ENCODE peak calls at places on chromosome 19, in eight cellular contexts. E is cardiac fibroblast, T is fibroblast of the aortic adventitia, D is tibial artery, C is heart right ventricle, N is lower leg skin, R is heart left ventricle, P is neural crest cell. K is an unnamed sample.

GRCh38 chr19:383922-384800 is 24.8 kb downstream of the C2CD4C start:
- DNase-seq in R (no peak), N (no peak), T (peak; percentile 5), P (peak; percentile 51), E (no peak), D (no peak), C (peak; percentile 45), K (peak; percentile 65)

GRCh38 chr19:44648536-44649370 is 5.0 kb downstream of the PVR start:
- DNase-seq in R (peak; percentile 76), E (peak; percentile 86), P (no peak), T (peak; percentile 80), D (no peak), N (no peak), C (no peak), K (no peak)

GRCh38 chr19:19553670-19554069 is 15.6 kb downstream of the CILP2 start:
- DNase-seq in C (no peak), E (no peak), P (no peak), T (no peak), R (no peak), D (no peak), N (no peak), K (no peak)

GRCh38 chr19:55667958-55668357 is 7.1 kb upstream of the EPN1 start:
- DNase-seq in C (no peak), R (no peak), T (no peak), P (no peak), D (no peak), N (no peak), E (no peak), K (no peak)

GRCh38 chr19:55325172-55325571 is at the start of gene TMEM150B:
- DNase-seq in P (no peak), R (no peak), N (no peak), D (no peak), T (no peak), E (no peak), C (no peak), K (no peak)

GRCh38 chr19:30020189-30020588 is 78.2 kb downstream of the URI1 start:
- DNase-seq in N (no peak), C (no peak), P (no peak), E (no peak), D (no peak), R (no peak), T (no peak), K (no peak)

GRCh38 chr19:1807695-1808394 is 4.2 kb downstream of the ATP8B3 start:
- DNase-seq in D (no peak), C (no peak), E (no peak), T (no peak), R (no peak), P (no peak), N (no peak), K (no peak)

GRCh38 chr19:29942404-29943261 is 594 bp downstream of the URI1 start:
- DNase-seq in N (no peak), T (peak; percentile 11), P (peak; percentile 46), R (peak; percentile 67), E (peak; percentile 40), D (peak; percentile 53), C (peak; percentile 72), K (peak; percentile 67)

GRCh38 chr19:46404039-46404883 is 9.1 kb downstream of the CCDC8 start:
- DNase-seq in R (peak; percentile 74), E (no peak), C (peak; percentile 48), P (peak; percentile 52), T (peak; percentile 59), N (no peak), D (peak; percentile 59), K (peak; percentile 73)

GRCh38 chr19:27746691-27747380 is 1466.1 kb downstream of the UQCRFS1 start:
- DNase-seq in P (peak; percentile 5), D (peak; percentile 19), C (peak; percentile 56), E (peak; percentile 5), T (peak; percentile 3), R (peak; percentile 64), N (peak; percentile 9), K (peak; percentile 30)

GRCh38 chr19:56092685-56093631 is 28.1 kb downstream of the ZNF787 start:
- DNase-seq in E (no peak), R (peak; percentile 6), C (no peak), N (no peak), D (no peak), P (no peak), T (no peak), K (no peak)

GRCh38 chr19:6061420-6062130 is 48.7 kb downstream of the RFX2 start:
- DNase-seq in C (no peak), D (peak; percentile 81), P (no peak), T (no peak), R (no peak), N (peak; percentile 52), E (no peak), K (no peak)

GRCh38 chr19:35828694-35829301 is 16.2 kb upstream of the PRODH2 start:
- DNase-seq in E (peak; percentile 66), C (peak; percentile 65), R (peak; percentile 77), N (peak; percentile 27), D (peak; percentile 51), P (peak; percentile 80), T (peak; percentile 78), K (peak; percentile 94)

GRCh38 chr19:34269968-34270621 is 15.7 kb downstream of the GARRE1 start:
- DNase-seq in C (peak; percentile 57), E (peak; percentile 90), N (peak; percentile 45), D (peak; percentile 61), T (peak; percentile 71), R (peak; percentile 64), P (no peak), K (peak; percentile 5)

GRCh38 chr19:51187395-51188226 is 37.3 kb upstream of the CD33 start:
- DNase-seq in E (no peak), P (no peak), T (no peak), N (no peak), C (no peak), D (no peak), R (no peak), K (no peak)

GRCh38 chr19:51185868-51186215 is 39.0 kb upstream of the CD33 start:
- DNase-seq in T (no peak), R (no peak), E (no peak), P (no peak), D (no peak), N (no peak), C (no peak), K (no peak)

GRCh38 chr19:51185069-51185867 is 39.6 kb upstream of the CD33 start:
- DNase-seq in N (no peak), R (no peak), C (no peak), P (no peak), D (no peak), E (no peak), T (no peak), K (no peak)

GRCh38 chr19:51186323-51186722 is 38.6 kb upstream of the CD33 start:
- DNase-seq in P (no peak), T (no peak), D (no peak), C (no peak), R (no peak), E (no peak), N (no peak), K (no peak)

GRCh38 chr19:51188227-51188559 is 36.7 kb upstream of the CD33 start:
- DNase-seq in N (no peak), E (no peak), T (no peak), P (no peak), D (no peak), C (no peak), R (no peak), K (no peak)
- TF ChIP-seq CTCF in N (no peak), E (no peak), T (no peak), P (no peak), D (no peak), C (no peak), R (no peak), K (no peak)

DNA sequence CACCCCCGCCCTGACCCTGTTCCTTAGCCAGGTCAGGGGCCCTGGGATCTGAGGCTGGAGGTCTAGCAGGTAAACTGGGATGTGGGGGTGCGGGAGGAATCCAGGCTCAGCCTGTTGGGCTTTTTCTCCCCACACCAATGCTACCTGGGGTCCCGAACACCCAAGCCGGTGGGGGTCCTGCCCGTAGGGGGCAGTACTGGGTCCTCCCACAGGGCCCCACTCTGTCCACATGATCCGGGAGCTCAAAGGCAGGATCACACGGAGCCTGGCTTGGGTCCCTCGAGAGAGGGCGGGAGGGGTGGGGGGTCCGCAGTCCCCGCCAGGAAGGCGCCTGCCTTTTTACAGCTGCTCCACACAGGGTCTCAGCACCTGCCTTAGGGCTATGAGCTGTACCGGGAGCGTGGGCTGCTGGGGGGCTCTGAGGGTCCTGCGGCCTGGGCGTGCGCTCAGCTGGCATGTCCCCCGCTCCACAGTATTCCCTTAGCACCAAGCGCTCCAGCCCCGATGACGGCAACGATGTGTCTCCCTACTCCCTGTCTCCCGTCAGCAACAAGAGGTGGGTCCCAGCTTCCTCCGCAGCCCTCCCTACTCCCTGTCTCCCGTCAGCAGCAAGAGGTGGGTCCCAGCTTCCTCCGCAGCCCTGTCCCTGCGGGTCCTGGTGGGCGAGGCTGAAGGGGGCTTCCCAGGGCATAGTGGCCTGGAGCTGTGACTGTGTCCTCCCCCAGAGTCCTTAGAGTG is 12.3 kb upstream of the TEKTIP1 start:
- DNase-seq in C (no peak), E (no peak), R (no peak), P (no peak), D (no peak), T (no peak), N (no peak), K (no peak)
- TF ChIP-seq CTCF in C (no peak), E (peak; percentile 18), R (no peak), P (peak; percentile 39), D (no peak), T (peak; percentile 19), N (no peak), K (peak; percentile 13)

GRCh38 chr19:39262496-39262895 is 5.7 kb upstream of the IFNL2 start:
- DNase-seq in T (no peak), N (no peak), P (no peak), R (no peak), D (no peak), E (no peak), C (no peak), K (no peak)

GRCh38 chr19:39265321-39265916 is 2.8 kb upstream of the IFNL2 start:
- DNase-seq in E (no peak), D (no peak), T (no peak), R (no peak), C (no peak), N (no peak), P (no peak), K (peak; percentile 30)

GRCh38 chr19:39261704-39262103 is 6.5 kb upstream of the IFNL2 start:
- DNase-seq in T (no peak), E (no peak), R (no peak), D (no peak), C (no peak), P (no peak), N (no peak), K (no peak)

GRCh38 chr19:39264306-39265290 is 3.6 kb upstream of the IFNL2 start:
- DNase-seq in E (no peak), P (peak; percentile 28), T (no peak), N (no peak), C (no peak), D (no peak), R (no peak), K (peak; percentile 62)

GRCh38 chr19:39263912-39264305 is 4.3 kb upstream of the IFNL2 start:
- DNase-seq in P (no peak), D (no peak), N (no peak), T (no peak), R (no peak), E (no peak), C (no peak), K (no peak)
- TF ChIP-seq CTCF in P (no peak), D (no peak), N (no peak), T (no peak), R (no peak), E (no peak), C (no peak), K (no peak)

DNA sequence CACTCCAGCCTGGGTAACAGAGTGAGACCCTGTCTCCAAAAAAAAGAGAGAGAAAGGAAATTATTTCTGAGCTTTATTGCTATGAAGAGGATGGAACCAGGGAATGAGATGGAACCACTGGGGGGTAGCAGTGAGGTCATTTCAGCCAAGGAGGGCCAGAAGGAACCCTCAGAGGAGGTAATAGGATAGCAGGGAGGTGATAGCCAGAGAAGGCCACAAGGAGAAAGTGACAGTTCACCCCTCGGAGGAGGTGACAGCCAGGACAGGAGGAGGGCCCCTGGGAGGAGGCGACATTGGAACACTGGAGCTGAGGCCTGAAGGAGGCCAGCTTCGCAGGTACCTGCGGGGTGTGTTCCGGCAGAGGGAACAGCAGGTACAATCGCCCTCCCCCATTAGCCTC is 695 bp upstream of the PGPEP1 start:
- DNase-seq in C (no peak), N (no peak), D (no peak), T (peak; percentile 26), E (peak; percentile 26), R (no peak), P (no peak), K (peak; percentile 25)
- TF ChIP-seq CTCF in C (peak; percentile 30), N (no peak), D (no peak), T (peak; percentile 29), E (no peak), R (no peak), P (peak; percentile 37), K (no peak)